ENCODE peak calls at places on chromosomes 6 and 20, in nine cellular contexts. J is stomach, C is adrenal gland, F is uterus, V is tibial nerve, R is thyroid gland, U is HCT116, S is spleen, Z is sigmoid colon. L is an unnamed sample.

GRCh38 chr20:52001999-52002666 is 189.4 kb downstream of the ZFP64 start:
- DNase-seq in J (no peak), C (no peak), F (no peak), V (no peak), R (no peak), U (peak), S (no peak), Z (no peak), L (no peak)

GRCh38 chr6:132300323-132300949 is 100.8 kb downstream of the MOXD1 start:
- DNase-seq in J (peak), C (peak), F (no peak), V (no peak), R (peak), U (peak), S (no peak), Z (no peak), L (peak)

GRCh38 chr20:34300809-34301586 is 2.2 kb downstream of the AHCY start:
- DNase-seq in J (no peak), C (no peak), F (no peak), V (no peak), R (peak), U (no peak), S (no peak), Z (no peak), L (no peak)

GRCh38 chr6:45154679-45155078 is 173.5 kb upstream of the RUNX2 start:
- DNase-seq in J (no peak), C (no peak), F (no peak), V (no peak), R (no peak), U (no peak), S (no peak), Z (no peak), L (no peak)

GRCh38 chr20:48594533-48594932 is 233.3 kb downstream of the PREX1 start:
- DNase-seq in J (no peak), C (no peak), F (no peak), V (no peak), R (no peak), U (no peak), S (no peak), Z (peak), L (no peak)

GRCh38 chr6:137094411-137095008 is 49.7 kb upstream of the IL20RA start:
- DNase-seq in J (peak), C (peak), F (peak), V (peak), R (peak), U (peak), S (no peak), Z (peak), L (peak)

GRCh38 chr6:132132420-132132819 is 181.2 kb upstream of the CCN2 start:
- DNase-seq in J (no peak), C (no peak), F (no peak), V (no peak), R (peak), U (no peak), S (no peak), Z (no peak), L (no peak)

GRCh38 chr6:11378639-11379038 is 146.2 kb upstream of the NEDD9 start:
- DNase-seq in J (no peak), C (no peak), F (no peak), V (no peak), R (no peak), U (no peak), S (no peak), Z (no peak), L (no peak)

GRCh38 chr20:4563534-4563933 is 158.2 kb upstream of the PRND start:
- DNase-seq in J (no peak), C (no peak), F (no peak), V (no peak), R (no peak), U (no peak), S (no peak), Z (no peak), L (no peak)

GRCh38 chr6:6614096-6614964 is 25.8 kb downstream of the LY86 start:
- DNase-seq in J (no peak), C (no peak), F (peak), V (no peak), R (peak), U (no peak), S (no peak), Z (no peak), L (no peak)

GRCh38 chr6:150165020-150165702 is 22.3 kb downstream of the PPP1R14C start:
- DNase-seq in J (no peak), C (no peak), F (peak), V (no peak), R (no peak), U (no peak), S (no peak), Z (no peak), L (no peak)

GRCh38 chr6:16276991-16277981 is 38.9 kb downstream of the GMPR start:
- DNase-seq in J (peak), C (peak), F (peak), V (peak), R (peak), U (peak), S (no peak), Z (peak), L (peak)

GRCh38 chr6:90859056-90859455 is 272.2 kb upstream of the MAP3K7 start:
- DNase-seq in J (no peak), C (no peak), F (no peak), V (no peak), R (no peak), U (no peak), S (no peak), Z (no peak), L (no peak)

GRCh38 chr6:82396964-82397761 is 33.5 kb downstream of the TPBG start:
- DNase-seq in J (no peak), C (no peak), F (no peak), V (no peak), R (no peak), U (peak), S (no peak), Z (no peak), L (no peak)

GRCh38 chr6:26045046-26045938 is 41.9 kb upstream of the HFE start:
- DNase-seq in J (peak), C (peak), F (peak), V (peak), R (peak), U (no peak), S (peak), Z (peak), L (peak)

GRCh38 chr20:53763707-53764415 is 170.2 kb upstream of the ZNF217 start:
- DNase-seq in J (peak), C (no peak), F (no peak), V (no peak), R (no peak), U (no peak), S (no peak), Z (no peak), L (peak)

GRCh38 chr6:149405823-149406765 is 6.0 kb downstream of the SUMO4 start:
- DNase-seq in J (no peak), C (no peak), F (no peak), V (no peak), R (no peak), U (no peak), S (no peak), Z (no peak), L (no peak)

GRCh38 chr6:34657307-34657978 is 39.1 kb downstream of the ILRUN start:
- DNase-seq in J (peak), C (peak), F (peak), V (no peak), R (peak), U (no peak), S (no peak), Z (peak), L (peak)

GRCh38 chr6:6885521-6886088 is 222.2 kb upstream of the RREB1 start:
- DNase-seq in J (peak), C (peak), F (no peak), V (peak), R (peak), U (no peak), S (peak), Z (peak), L (no peak)

GRCh38 chr6:81120280-81120679 is 632.2 kb downstream of the TENT5A start:
- DNase-seq in J (no peak), C (no peak), F (no peak), V (no peak), R (no peak), U (no peak), S (no peak), Z (no peak), L (no peak)

GRCh38 chr6:34288581-34288980 is 39.8 kb upstream of the SMIM29 start:
- DNase-seq in J (no peak), C (no peak), F (no peak), V (no peak), R (no peak), U (no peak), S (no peak), Z (no peak), L (no peak)

GRCh38 chr6:150959071-150959637 is 93.7 kb downstream of the MTHFD1L start:
- DNase-seq in J (no peak), C (no peak), F (no peak), V (no peak), R (no peak), U (no peak), S (no peak), Z (no peak), L (no peak)

GRCh38 chr6:170271771-170272314 is 19.0 kb downstream of the DLL1 start:
- DNase-seq in J (no peak), C (peak), F (no peak), V (no peak), R (no peak), U (no peak), S (peak), Z (no peak), L (peak)

GRCh38 chr20:23645575-23645974 is 7.8 kb upstream of the CST3 start:
- DNase-seq in J (no peak), C (no peak), F (no peak), V (no peak), R (no peak), U (no peak), S (no peak), Z (no peak), L (no peak)
- TF ChIP-seq POLR2A in J (no peak), C (no peak), F (no peak), V (no peak), R (no peak), U (no peak), S (no peak), Z (no peak), L (no peak)

GRCh38 chr20:45440424-45440823 is 24.5 kb downstream of the PIGT start:
- DNase-seq in J (no peak), C (no peak), F (no peak), V (no peak), R (no peak), U (no peak), S (no peak), Z (no peak), L (no peak)
- H3K27ac ChIP-seq in J (no peak), C (no peak), F (no peak), V (no peak), R (no peak), U (no peak), S (no peak), Z (no peak), L (no peak)

DNA sequence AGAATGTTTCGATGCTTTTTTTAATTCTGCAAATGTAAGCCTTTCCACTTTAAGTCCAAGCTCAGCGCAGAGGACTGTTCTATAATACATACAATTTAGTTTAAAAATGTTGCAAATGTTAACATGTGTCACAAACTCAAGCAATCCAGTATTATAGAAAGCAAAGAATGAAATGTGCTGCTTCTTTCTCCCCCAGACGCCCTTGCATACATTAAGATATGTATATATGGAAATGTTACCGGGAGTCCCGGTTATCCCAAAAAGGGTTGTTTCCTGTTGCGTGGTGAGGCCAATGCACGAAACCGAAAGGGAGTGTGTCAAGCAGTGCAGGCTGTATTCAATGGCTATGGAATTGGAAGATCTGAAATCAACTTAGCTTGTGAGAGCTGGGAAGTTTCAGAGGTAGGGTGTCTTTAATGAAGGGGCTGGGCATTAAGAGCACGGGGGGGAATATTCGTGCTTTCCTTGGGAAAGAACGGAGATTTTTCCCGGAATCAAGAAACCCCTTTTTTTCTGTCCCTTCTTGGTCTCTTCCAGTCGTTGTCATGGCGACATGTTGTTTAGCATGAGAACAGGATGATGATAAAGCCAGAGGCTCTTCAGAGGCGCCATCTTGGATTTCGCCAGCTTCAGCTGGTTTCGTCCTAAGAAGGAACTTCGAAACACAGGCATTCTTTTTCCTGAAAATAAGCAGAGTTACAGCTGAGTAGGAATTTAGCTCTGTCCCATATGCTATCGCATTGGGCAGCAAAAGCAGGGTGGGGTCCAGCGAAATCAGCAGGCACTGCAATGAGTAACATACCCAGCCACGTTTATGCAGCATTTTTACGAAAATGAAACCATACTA is 10.1 kb upstream of the NQO2 start:
- DNase-seq in J (peak), C (peak), F (peak), V (peak), R (peak), U (peak), S (peak), Z (peak), L (peak)
- TF ChIP-seq POLR2A in J (no peak), C (peak), F (peak), V (peak), R (peak), U (peak), S (no peak), Z (peak), L (no peak)

GRCh38 chr6:109322825-109323580 is 59.3 kb downstream of the CD164 start:
- DNase-seq in J (no peak), C (peak), F (no peak), V (no peak), R (peak), U (no peak), S (no peak), Z (peak), L (no peak)
- H3K27ac ChIP-seq in J (no peak), C (no peak), F (no peak), V (peak), R (peak), U (no peak), S (no peak), Z (no peak), L (no peak)

GRCh38 chr6:89146748-89147715 is 1.2 kb downstream of the PM20D2 start:
- DNase-seq in J (no peak), C (no peak), F (no peak), V (no peak), R (no peak), U (peak), S (no peak), Z (no peak), L (no peak)

GRCh38 chr6:89145461-89145961 is 344 bp upstream of the PM20D2 start:
- DNase-seq in J (no peak), C (no peak), F (no peak), V (no peak), R (no peak), U (no peak), S (no peak), Z (no peak), L (peak)

GRCh38 chr6:89148016-89148750 is 2.3 kb downstream of the PM20D2 start:
- DNase-seq in J (no peak), C (no peak), F (no peak), V (no peak), R (no peak), U (peak), S (no peak), Z (no peak), L (no peak)

GRCh38 chr6:89144358-89145041 is 1.4 kb upstream of the PM20D2 start:
- DNase-seq in J (no peak), C (no peak), F (no peak), V (no peak), R (no peak), U (no peak), S (no peak), Z (no peak), L (no peak)

GRCh38 chr6:89145962-89146747 is at the start of gene PM20D2:
- DNase-seq in J (peak), C (peak), F (peak), V (no peak), R (peak), U (peak), S (peak), Z (peak), L (peak)
- TF ChIP-seq POLR2A in J (no peak), C (peak), F (peak), V (peak), R (peak), U (peak), S (no peak), Z (no peak), L (peak)

GRCh38 chr20:58019850-58020625 is 208.4 kb downstream of the ANKRD60 start:
- DNase-seq in J (no peak), C (peak), F (no peak), V (no peak), R (no peak), U (no peak), S (peak), Z (no peak), L (no peak)
- H3K27ac ChIP-seq in J (no peak), C (no peak), F (no peak), V (peak), R (no peak), U (no peak), S (no peak), Z (peak), L (peak)

DNA sequence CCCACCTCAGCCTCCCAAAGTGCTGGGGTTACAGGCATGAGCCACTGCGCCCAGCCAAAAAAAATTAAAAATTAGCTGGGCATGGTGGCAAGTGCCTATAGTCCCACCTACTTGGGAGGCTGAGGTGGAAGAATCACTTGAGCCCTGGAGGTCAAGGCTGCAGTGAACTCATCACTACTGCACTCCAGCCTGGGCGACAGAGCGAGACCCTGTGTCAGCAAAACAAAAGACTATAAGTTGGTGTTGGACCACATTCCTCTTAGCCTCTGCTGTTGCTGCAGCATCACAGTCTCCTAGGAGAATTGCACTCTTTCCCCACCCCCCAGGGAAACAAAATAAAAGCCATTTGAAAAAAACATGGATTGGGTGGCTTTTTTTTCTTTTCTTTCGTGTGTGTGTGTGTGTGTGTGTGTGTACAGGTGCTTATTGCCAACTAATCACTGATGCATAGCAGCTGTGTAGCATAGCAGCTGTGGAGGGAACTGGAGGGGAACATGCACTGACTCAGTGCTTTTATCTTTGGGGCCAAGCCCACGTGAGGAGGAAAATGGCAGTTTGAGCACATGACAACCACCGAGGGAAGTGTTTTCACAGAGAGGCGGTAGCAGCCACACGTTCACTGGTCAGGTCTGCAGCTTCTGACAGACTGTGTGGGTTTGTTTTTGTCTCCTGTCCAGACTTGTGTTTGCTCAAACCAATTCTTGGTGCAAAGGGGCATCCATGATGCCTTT is 27.5 kb downstream of the ALDH5A1 start:
- DNase-seq in J (no peak), C (no peak), F (no peak), V (no peak), R (peak), U (no peak), S (no peak), Z (no peak), L (no peak)
- TF ChIP-seq POLR2A in J (no peak), C (no peak), F (no peak), V (no peak), R (peak), U (no peak), S (no peak), Z (no peak), L (no peak)

GRCh38 chr20:44790994-44791393 is 19.4 kb downstream of the RIMS4 start:
- DNase-seq in J (no peak), C (no peak), F (no peak), V (no peak), R (no peak), U (no peak), S (no peak), Z (no peak), L (no peak)
- H3K27ac ChIP-seq in J (no peak), C (no peak), F (no peak), V (no peak), R (no peak), U (no peak), S (no peak), Z (no peak), L (no peak)

DNA sequence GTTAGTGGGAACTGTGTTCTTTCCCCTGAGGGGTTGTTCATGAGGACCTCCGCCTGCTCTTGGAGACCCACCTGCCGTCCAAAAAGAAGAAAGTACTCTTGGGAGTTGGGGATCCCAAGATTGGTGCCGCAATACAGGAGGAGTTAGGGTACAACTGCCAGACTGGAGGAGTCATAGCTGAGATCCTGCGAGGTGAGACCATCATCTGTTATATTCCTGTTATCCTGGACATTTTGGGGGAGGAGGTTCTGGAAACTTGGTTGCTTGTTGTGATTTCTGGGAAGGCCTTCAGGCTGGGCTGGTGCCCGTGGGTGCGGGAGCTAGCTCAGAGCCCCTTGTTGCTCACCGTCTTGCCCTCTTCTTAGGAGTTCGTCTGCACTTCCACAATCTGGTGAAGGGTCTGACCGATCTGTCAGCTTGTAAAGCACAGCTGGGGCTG is 2.0 kb downstream of the NOP56 start:
- DNase-seq in J (no peak), C (no peak), F (no peak), V (no peak), R (no peak), U (no peak), S (no peak), Z (no peak), L (no peak)
- TF ChIP-seq POLR2A in J (no peak), C (no peak), F (no peak), V (no peak), R (no peak), U (no peak), S (no peak), Z (no peak), L (no peak)

GRCh38 chr20:50510706-50511401 is 671 bp downstream of the PTPN1 start:
- DNase-seq in J (no peak), C (no peak), F (peak), V (no peak), R (no peak), U (no peak), S (peak), Z (no peak), L (no peak)
- H3K27ac ChIP-seq in J (peak), C (peak), F (peak), V (peak), R (peak), U (peak), S (peak), Z (peak), L (peak)